ENCODE peak calls at places on chromosome 11, in six cellular contexts. One of them, this sample, is unnamed.

GRCh38 chr11:1122356-1123002 is 35.3 kb upstream of the MUC5AC start:
- DNase-seq in GM12878: no peak
- DNase-seq in H1: no peak
- DNase-seq in GM23338: no peak
- DNase-seq in K562: no peak
- DNase-seq in HepG2: no peak
- DNase-seq in this sample: peak; percentile 12

GRCh38 chr11:134383576-134384221 is 28.3 kb downstream of the B3GAT1 start:
- DNase-seq in GM23338: no peak
- DNase-seq in HepG2: no peak
- DNase-seq in GM12878: no peak
- DNase-seq in K562: no peak
- DNase-seq in H1: no peak
- DNase-seq in this sample: no peak

GRCh38 chr11:131495417-131495816 is 125.0 kb downstream of the NTM start:
- DNase-seq in H1: no peak
- DNase-seq in K562: no peak
- DNase-seq in HepG2: no peak
- DNase-seq in GM12878: no peak
- DNase-seq in GM23338: no peak
- DNase-seq in this sample: no peak

GRCh38 chr11:111063711-111064110 is 181.8 kb upstream of the POU2AF2 start:
- DNase-seq in H1: no peak
- DNase-seq in GM23338: no peak
- DNase-seq in HepG2: no peak
- DNase-seq in GM12878: no peak
- DNase-seq in K562: no peak
- DNase-seq in this sample: no peak

GRCh38 chr11:75476716-75477613 is 44.0 kb upstream of the KLHL35 start:
- DNase-seq in K562: peak; percentile 38
- DNase-seq in HepG2: no peak
- DNase-seq in H1: no peak
- DNase-seq in GM23338: no peak
- DNase-seq in GM12878: no peak
- DNase-seq in this sample: no peak

GRCh38 chr11:34339149-34340064 is 18.4 kb downstream of the ABTB2 start:
- DNase-seq in GM23338: no peak
- DNase-seq in H1: no peak
- DNase-seq in K562: no peak
- DNase-seq in GM12878: peak; percentile 23
- DNase-seq in HepG2: peak; percentile 94
- DNase-seq in this sample: no peak

GRCh38 chr11:14114269-14114668 is 151.7 kb downstream of the SPON1 start:
- DNase-seq in H1: no peak
- DNase-seq in GM23338: no peak
- DNase-seq in K562: no peak
- DNase-seq in HepG2: no peak
- DNase-seq in GM12878: no peak
- DNase-seq in this sample: no peak

GRCh38 chr11:102430158-102430836 is 22.3 kb downstream of the TMEM123 start:
- DNase-seq in K562: no peak
- DNase-seq in GM23338: no peak
- DNase-seq in H1: no peak
- DNase-seq in HepG2: no peak
- DNase-seq in GM12878: peak; percentile 99
- DNase-seq in this sample: no peak

GRCh38 chr11:86815726-86816125 is 15.4 kb downstream of the PRSS23 start:
- DNase-seq in K562: no peak
- DNase-seq in GM12878: no peak
- DNase-seq in GM23338: no peak
- DNase-seq in HepG2: no peak
- DNase-seq in H1: no peak
- DNase-seq in this sample: no peak

GRCh38 chr11:86816251-86816726 is 15.9 kb downstream of the PRSS23 start:
- DNase-seq in GM23338: no peak
- DNase-seq in HepG2: no peak
- DNase-seq in H1: no peak
- DNase-seq in GM12878: no peak
- DNase-seq in K562: no peak
- DNase-seq in this sample: no peak

GRCh38 chr11:86814775-86815174 is 14.4 kb downstream of the PRSS23 start:
- DNase-seq in H1: no peak
- DNase-seq in GM23338: no peak
- DNase-seq in GM12878: no peak
- DNase-seq in K562: no peak
- DNase-seq in HepG2: no peak
- DNase-seq in this sample: no peak

GRCh38 chr11:86812981-86813380 is 12.6 kb downstream of the PRSS23 start:
- DNase-seq in GM12878: no peak
- DNase-seq in HepG2: no peak
- DNase-seq in K562: no peak
- DNase-seq in GM23338: no peak
- DNase-seq in H1: no peak
- DNase-seq in this sample: no peak

DNA sequence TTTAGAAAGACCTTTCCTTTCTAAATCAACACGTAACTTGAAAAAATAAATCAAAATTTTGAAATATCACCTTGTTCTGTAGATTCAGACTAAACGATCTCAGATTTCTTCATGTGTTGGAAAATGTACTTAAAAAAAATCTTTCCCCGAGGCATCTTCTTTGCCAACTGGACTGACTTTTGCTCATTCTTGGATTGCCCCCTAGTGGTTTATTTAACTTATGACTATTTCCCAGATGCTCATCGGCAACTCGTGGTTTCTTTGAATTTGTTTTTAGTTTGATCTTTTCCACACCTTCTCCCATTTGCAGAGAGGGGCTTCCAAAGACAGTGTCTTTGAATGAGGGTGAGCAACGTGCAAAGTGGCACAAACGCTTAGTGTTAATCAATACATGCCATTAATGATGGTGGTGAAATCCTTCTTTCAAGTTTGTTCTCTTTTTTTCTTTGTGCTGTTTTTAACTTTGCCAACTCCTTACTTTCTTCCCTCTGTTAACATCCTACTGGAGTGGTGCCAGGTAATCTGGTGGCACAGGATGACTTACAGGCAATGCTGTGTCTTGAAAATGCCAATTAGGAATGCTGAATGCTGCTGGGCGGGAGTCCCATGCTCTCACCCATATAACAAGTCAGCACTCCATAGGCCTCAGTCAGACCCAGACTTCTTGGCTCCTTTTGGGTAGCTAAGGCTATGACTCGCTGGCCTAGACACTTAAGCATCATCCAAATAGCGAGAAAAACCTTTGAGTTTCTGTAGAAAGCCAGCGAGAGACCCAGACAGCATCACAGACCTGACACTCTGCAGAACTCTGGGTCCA is 18.3 kb downstream of the PRSS23 start:
- DNase-seq in GM12878: peak; percentile 7
- DNase-seq in HepG2: peak; percentile 42
- DNase-seq in H1: no peak
- DNase-seq in K562: peak; percentile 50
- DNase-seq in GM23338: peak; percentile 85
- DNase-seq in this sample: no peak
- TF ChIP-seq CREB1 in GM12878: no peak
- TF ChIP-seq CREB1 in HepG2: no peak
- TF ChIP-seq CREB1 in H1: no peak
- TF ChIP-seq CREB1 in K562: no peak
- TF ChIP-seq CREB1 in GM23338: no peak
- TF ChIP-seq CREB1 in this sample: no peak

GRCh38 chr11:8206251-8207079 is 37.6 kb upstream of the RIC3 start:
- DNase-seq in GM23338: peak; percentile 70
- DNase-seq in HepG2: no peak
- DNase-seq in H1: peak; percentile 49
- DNase-seq in K562: peak; percentile 91
- DNase-seq in GM12878: no peak
- DNase-seq in this sample: no peak
- TF ChIP-seq CREB1 in GM23338: no peak
- TF ChIP-seq CREB1 in HepG2: no peak
- TF ChIP-seq CREB1 in H1: no peak
- TF ChIP-seq CREB1 in K562: peak; percentile 70
- TF ChIP-seq CREB1 in GM12878: no peak
- TF ChIP-seq CREB1 in this sample: no peak

GRCh38 chr11:103898577-103899336 is 137.7 kb upstream of the DDI1 start:
- DNase-seq in GM12878: peak; percentile 56
- DNase-seq in H1: no peak
- DNase-seq in K562: no peak
- DNase-seq in GM23338: no peak
- DNase-seq in HepG2: no peak
- DNase-seq in this sample: no peak

GRCh38 chr11:103894034-103894433 is 142.4 kb upstream of the DDI1 start:
- DNase-seq in K562: no peak
- DNase-seq in GM12878: no peak
- DNase-seq in HepG2: no peak
- DNase-seq in GM23338: no peak
- DNase-seq in H1: no peak
- DNase-seq in this sample: no peak

GRCh38 chr11:103898065-103898464 is 138.4 kb upstream of the DDI1 start:
- DNase-seq in GM12878: peak; percentile 40
- DNase-seq in GM23338: no peak
- DNase-seq in K562: no peak
- DNase-seq in H1: no peak
- DNase-seq in HepG2: no peak
- DNase-seq in this sample: no peak

GRCh38 chr11:103894673-103895072 is 141.8 kb upstream of the DDI1 start:
- DNase-seq in GM12878: no peak
- DNase-seq in H1: no peak
- DNase-seq in HepG2: no peak
- DNase-seq in K562: no peak
- DNase-seq in GM23338: no peak
- DNase-seq in this sample: no peak

GRCh38 chr11:103897156-103897555 is 139.3 kb upstream of the DDI1 start:
- DNase-seq in H1: no peak
- DNase-seq in K562: no peak
- DNase-seq in GM12878: no peak
- DNase-seq in GM23338: no peak
- DNase-seq in HepG2: no peak
- DNase-seq in this sample: no peak
- TF ChIP-seq CREB1 in H1: no peak
- TF ChIP-seq CREB1 in K562: no peak
- TF ChIP-seq CREB1 in GM12878: no peak
- TF ChIP-seq CREB1 in GM23338: no peak
- TF ChIP-seq CREB1 in HepG2: no peak
- TF ChIP-seq CREB1 in this sample: no peak

GRCh38 chr11:124756033-124756752 is 4.1 kb upstream of the VSIG2 start:
- DNase-seq in H1: no peak
- DNase-seq in K562: no peak
- DNase-seq in GM23338: no peak
- DNase-seq in HepG2: no peak
- DNase-seq in GM12878: no peak
- DNase-seq in this sample: no peak
- TF ChIP-seq CREB1 in H1: no peak
- TF ChIP-seq CREB1 in K562: no peak
- TF ChIP-seq CREB1 in GM23338: no peak
- TF ChIP-seq CREB1 in HepG2: no peak
- TF ChIP-seq CREB1 in GM12878: no peak
- TF ChIP-seq CREB1 in this sample: no peak

GRCh38 chr11:64996710-64997380 is at the start of gene BATF2:
- DNase-seq in GM23338: peak; percentile 94
- DNase-seq in HepG2: peak; percentile 94
- DNase-seq in GM12878: no peak
- DNase-seq in H1: peak; percentile 78
- DNase-seq in K562: peak; percentile 87
- DNase-seq in this sample: peak; percentile 76
- TF ChIP-seq CREB1 in GM23338: no peak
- TF ChIP-seq CREB1 in HepG2: peak; percentile 51
- TF ChIP-seq CREB1 in GM12878: no peak
- TF ChIP-seq CREB1 in H1: peak; percentile 30
- TF ChIP-seq CREB1 in K562: no peak
- TF ChIP-seq CREB1 in this sample: no peak

DNA sequence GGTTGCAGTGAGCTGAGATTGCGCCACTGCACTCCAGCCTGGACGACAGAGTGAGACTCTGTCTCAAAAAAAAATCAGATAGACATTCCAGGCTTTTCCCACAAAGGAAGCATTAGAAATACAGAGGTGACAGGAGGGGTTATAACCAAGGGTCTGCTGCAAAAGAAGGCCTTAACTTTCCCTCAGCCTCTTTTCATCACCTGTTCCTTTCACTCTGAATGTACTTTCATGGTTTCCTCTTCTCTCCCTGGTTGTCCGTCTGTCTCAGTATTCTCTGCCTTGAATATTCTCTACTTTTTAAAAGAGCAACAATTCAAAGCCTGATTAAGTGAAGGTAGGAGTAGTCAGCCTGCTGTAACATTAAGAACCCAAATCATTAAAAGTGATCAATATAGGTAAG is 50.2 kb downstream of the CELF1 start:
- DNase-seq in H1: no peak
- DNase-seq in K562: no peak
- DNase-seq in GM23338: no peak
- DNase-seq in GM12878: no peak
- DNase-seq in HepG2: no peak
- DNase-seq in this sample: no peak
- TF ChIP-seq CREB1 in H1: no peak
- TF ChIP-seq CREB1 in K562: no peak
- TF ChIP-seq CREB1 in GM23338: no peak
- TF ChIP-seq CREB1 in GM12878: no peak
- TF ChIP-seq CREB1 in HepG2: no peak
- TF ChIP-seq CREB1 in this sample: no peak

GRCh38 chr11:77884829-77885190 is 63.9 kb downstream of the AAMDC start:
- DNase-seq in HepG2: no peak
- DNase-seq in H1: no peak
- DNase-seq in GM12878: no peak
- DNase-seq in K562: no peak
- DNase-seq in GM23338: no peak
- DNase-seq in this sample: no peak

GRCh38 chr11:77886401-77886800 is 65.5 kb downstream of the AAMDC start:
- DNase-seq in HepG2: no peak
- DNase-seq in GM23338: no peak
- DNase-seq in GM12878: peak; percentile 12
- DNase-seq in H1: no peak
- DNase-seq in K562: no peak
- DNase-seq in this sample: no peak

GRCh38 chr11:77884186-77884828 is 63.4 kb downstream of the AAMDC start:
- DNase-seq in H1: no peak
- DNase-seq in GM12878: no peak
- DNase-seq in GM23338: no peak
- DNase-seq in K562: no peak
- DNase-seq in HepG2: no peak
- DNase-seq in this sample: no peak

GRCh38 chr11:77882396-77882795 is 61.5 kb downstream of the AAMDC start:
- DNase-seq in HepG2: no peak
- DNase-seq in GM23338: no peak
- DNase-seq in H1: no peak
- DNase-seq in GM12878: no peak
- DNase-seq in K562: no peak
- DNase-seq in this sample: no peak

DNA sequence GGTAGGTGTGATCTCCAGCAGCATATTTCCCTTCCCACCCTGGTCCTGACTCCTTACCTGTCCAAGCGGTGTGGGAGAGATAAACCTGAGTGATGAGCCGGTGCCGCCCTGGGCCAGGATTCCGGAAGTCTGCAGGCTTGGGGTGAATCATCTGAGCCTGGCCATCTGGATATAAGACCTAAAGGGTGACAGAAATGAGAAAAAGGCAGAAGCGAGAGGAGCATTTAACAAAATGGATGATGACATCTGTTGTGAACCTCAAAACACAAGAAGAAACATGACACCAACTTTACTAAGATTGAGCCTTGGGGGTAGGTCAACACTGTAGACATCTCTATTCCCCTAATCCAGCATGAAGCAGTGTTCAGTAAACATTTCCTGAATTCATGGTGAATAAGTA is 62.8 kb downstream of the AAMDC start:
- DNase-seq in H1: no peak
- DNase-seq in GM23338: no peak
- DNase-seq in K562: no peak
- DNase-seq in GM12878: no peak
- DNase-seq in HepG2: no peak
- DNase-seq in this sample: no peak
- TF ChIP-seq CREB1 in H1: no peak
- TF ChIP-seq CREB1 in GM23338: no peak
- TF ChIP-seq CREB1 in K562: no peak
- TF ChIP-seq CREB1 in GM12878: no peak
- TF ChIP-seq CREB1 in HepG2: no peak
- TF ChIP-seq CREB1 in this sample: no peak

This sample was measured in WTC11.